ENCODE peak calls at places on chromosomes 6 and 20, in nine cellular contexts. K is progenitor cell of endocrine pancreas, R is M059J, W is left ventricle myocardium superior, E is ELR, X is upper lobe of right lung, P is LoVo, N is NCI-H2171 treated with DMSO at 0.1 percent for 48 hours, I is colonic mucosa. T is an unnamed sample.

GRCh38 chr20:31522756-31523155 is 8.5 kb downstream of the HM13 start:
- DNase-seq in R (no peak), E (no peak), X (no peak), N (no peak), I (no peak), W (no peak), K (no peak), P (no peak), T (no peak)

GRCh38 chr20:37839432-37839827 is 63.5 kb upstream of the VSTM2L start:
- DNase-seq in K (no peak), E (no peak), N (peak), R (no peak), W (no peak), I (no peak), P (no peak), X (no peak), T (no peak)

GRCh38 chr6:47780510-47781356 is 1.1 kb upstream of the OPN5 start:
- DNase-seq in I (peak), K (no peak), N (peak), E (peak), X (no peak), W (peak), P (peak), R (peak), T (peak)

GRCh38 chr20:2873747-2874041 is 413 bp downstream of the PTPRA start:
- DNase-seq in R (peak), P (no peak), I (peak), X (peak), N (peak), W (peak), K (peak), E (peak), T (peak)

GRCh38 chr6:42451595-42452170 is at the start of gene TRERF1:
- DNase-seq in P (no peak), R (peak), X (peak), E (peak), W (peak), K (peak), I (peak), N (peak), T (peak)

GRCh38 chr6:109527989-109528388 is 45.0 kb upstream of the ZBTB24 start:
- DNase-seq in W (no peak), E (peak), K (no peak), X (no peak), R (peak), I (no peak), N (peak), P (peak), T (no peak)

GRCh38 chr6:46932526-46932925 is 10.8 kb upstream of the ADGRF5 start:
- DNase-seq in I (no peak), W (no peak), K (no peak), E (peak), X (no peak), N (no peak), R (peak), P (peak), T (no peak)

GRCh38 chr20:59018817-59019216 is 412 bp upstream of the TUBB1 start:
- DNase-seq in N (no peak), W (no peak), K (no peak), P (no peak), I (no peak), X (peak), E (no peak), R (no peak), T (no peak)

GRCh38 chr20:36352843-36353553 is 46.9 kb downstream of the DLGAP4 start:
- DNase-seq in W (no peak), N (no peak), E (no peak), P (no peak), R (peak), X (no peak), K (no peak), I (no peak), T (no peak)

GRCh38 chr6:142195862-142196536 is 48.9 kb downstream of the VTA1 start:
- DNase-seq in I (no peak), P (no peak), E (peak), W (no peak), R (peak), K (no peak), N (no peak), X (no peak), T (no peak)

GRCh38 chr20:23661002-23661429 is 23.3 kb upstream of the CST3 start:
- DNase-seq in W (no peak), E (no peak), N (no peak), X (no peak), K (no peak), I (no peak), P (no peak), R (no peak), T (no peak)

GRCh38 chr6:6007311-6008113 is 787 bp upstream of the NRN1 start:
- DNase-seq in P (peak), W (peak), E (peak), X (no peak), N (peak), R (peak), K (no peak), I (no peak), T (no peak)

GRCh38 chr6:79033279-79033678 is 44.8 kb downstream of the PHIP start:
- DNase-seq in R (no peak), W (no peak), P (no peak), I (no peak), E (no peak), K (no peak), X (no peak), N (no peak), T (no peak)

GRCh38 chr20:51345601-51346101 is 196.9 kb downstream of the NFATC2 start:
- DNase-seq in W (no peak), R (peak), E (peak), P (no peak), X (no peak), K (no peak), I (no peak), N (no peak), T (no peak)

GRCh38 chr6:14337157-14337556 is 219.6 kb downstream of the CD83 start:
- DNase-seq in R (no peak), K (no peak), I (no peak), X (no peak), P (no peak), W (no peak), E (no peak), N (no peak), T (no peak)

GRCh38 chr20:64203037-64203777 is 39.0 kb downstream of the MYT1 start:
- DNase-seq in N (peak), I (no peak), X (no peak), W (no peak), E (no peak), K (no peak), P (no peak), R (peak), T (no peak)

GRCh38 chr20:29119141-29119540 is 2138.3 kb upstream of the DEFB115 start:
- DNase-seq in X (no peak), K (no peak), R (no peak), N (no peak), E (no peak), P (no peak), I (no peak), W (no peak), T (no peak)

GRCh38 chr6:158211273-158212055 is 43.3 kb downstream of the GTF2H5 start:
- DNase-seq in N (no peak), X (no peak), I (no peak), R (peak), P (no peak), E (peak), W (no peak), K (no peak), T (no peak)

GRCh38 chr6:158653577-158654354 is 3.9 kb downstream of the SYTL3 start:
- DNase-seq in W (peak), I (peak), K (no peak), R (no peak), E (no peak), P (no peak), X (peak), N (no peak), T (no peak)

GRCh38 chr6:22251331-22251730 is 45.5 kb downstream of the PRL start:
- DNase-seq in P (no peak), K (no peak), E (peak), I (no peak), X (no peak), W (no peak), R (peak), N (no peak), T (no peak)

GRCh38 chr20:50413088-50413500 is 97.1 kb upstream of the PTPN1 start:
- DNase-seq in X (no peak), R (peak), K (no peak), N (no peak), I (no peak), W (peak), P (no peak), E (peak), T (no peak)

GRCh38 chr6:111642463-111643158 is 36.9 kb upstream of the TRAF3IP2 start:
- DNase-seq in P (peak), N (no peak), W (peak), I (peak), X (peak), K (no peak), E (peak), R (peak), T (no peak)

GRCh38 chr20:53949319-53949839 is 121.0 kb downstream of the BCAS1 start:
- DNase-seq in R (peak), I (no peak), K (no peak), W (peak), E (peak), N (no peak), P (peak), X (peak), T (no peak)

GRCh38 chr20:20051767-20052073 is 546 bp downstream of the CRNKL1 start:
- DNase-seq in W (no peak), I (no peak), X (no peak), R (no peak), P (no peak), K (no peak), E (no peak), N (no peak), T (no peak)

GRCh38 chr6:146433881-146434741 is 109.5 kb upstream of the RAB32 start:
- DNase-seq in I (no peak), E (peak), K (no peak), N (no peak), P (no peak), W (peak), X (peak), R (no peak), T (no peak)

GRCh38 chr6:41462980-41463930 is 82.9 kb upstream of the FOXP4 start:
- DNase-seq in K (peak), W (peak), R (peak), N (no peak), X (peak), I (peak), E (peak), P (no peak), T (peak)

GRCh38 chr6:91659881-91660280 is 1073.0 kb upstream of the MAP3K7 start:
- DNase-seq in K (no peak), P (no peak), X (no peak), W (no peak), I (no peak), R (no peak), N (peak), E (no peak), T (no peak)

GRCh38 chr6:167079853-167080297 is 43.0 kb upstream of the CCR6 start:
- DNase-seq in W (no peak), I (no peak), E (no peak), N (no peak), K (no peak), P (no peak), R (no peak), X (no peak), T (no peak)

GRCh38 chr6:1629316-1629715 is 19.6 kb downstream of the FOXC1 start:
- DNase-seq in W (no peak), E (no peak), X (no peak), K (no peak), I (no peak), N (no peak), R (no peak), P (no peak), T (no peak)